ENCODE peak calls at places on chromosomes 6 and 20, in ten cellular contexts. M is MCF 10A; J is stimulated activated CD8-positive, alpha-beta memory T cell treated with anti-CD3 and anti-CD28 coated beads, Interleukin-4, amount 100 ng/mL, for 1 hour; F is activated CD8-positive, alpha-beta T cell treated with anti-CD3 and anti-CD28 coated beads for 36 hours; X is neuronal stem cell; O is G401; L is WTC11; P is substantia nigra; U is kidney tubule cell; K is HFF-Myc. T is an unnamed sample.

GRCh38 chr6:33076406-33076934 is 680 bp downstream of the HLA-DPB1 start:
- DNase-seq in M (no peak), J (no peak), F (no peak), X (no peak), O (peak; percentile 28), L (no peak), P (no peak), U (no peak), K (no peak), T (no peak)

GRCh38 chr6:3625980-3626533 is 125.5 kb downstream of the PXDC1 start:
- DNase-seq in M (no peak), J (no peak), F (no peak), X (no peak), O (no peak), L (no peak), P (no peak), U (no peak), K (no peak), T (no peak)

GRCh38 chr6:75210885-75211739 is 5.3 kb upstream of the COL12A1 start:
- DNase-seq in M (peak; percentile 80), J (peak; percentile 15), F (peak; percentile 66), X (peak; percentile 61), O (peak; percentile 74), L (no peak), P (no peak), U (peak; percentile 68), K (no peak), T (peak; percentile 22)

GRCh38 chr6:169986171-169986847 is 234.9 kb downstream of the ERMARD start:
- DNase-seq in M (no peak), J (no peak), F (no peak), X (no peak), O (no peak), L (no peak), P (no peak), U (no peak), K (no peak), T (no peak)

GRCh38 chr6:15560713-15561112 is 102.1 kb downstream of the DTNBP1 start:
- DNase-seq in M (no peak), J (no peak), F (no peak), X (no peak), O (no peak), L (no peak), P (no peak), U (no peak), K (no peak), T (no peak)

GRCh38 chr6:42049116-42049809 is 1.1 kb upstream of the TAF8 start:
- DNase-seq in M (no peak), J (no peak), F (peak; percentile 51), X (no peak), O (no peak), L (peak; percentile 23), P (no peak), U (no peak), K (no peak), T (no peak)

GRCh38 chr6:73803562-73804221 is 107.7 kb downstream of the CD109 start:
- DNase-seq in M (peak; percentile 80), J (no peak), F (peak; percentile 6), X (peak; percentile 44), O (peak; percentile 2), L (peak; percentile 68), P (no peak), U (peak; percentile 65), K (peak; percentile 63), T (peak; percentile 23)

GRCh38 chr6:41488392-41489129 is 57.6 kb upstream of the FOXP4 start:
- DNase-seq in M (no peak), J (no peak), F (no peak), X (peak; percentile 76), O (no peak), L (peak; percentile 57), P (no peak), U (peak; percentile 71), K (peak; percentile 87), T (peak; percentile 62)

GRCh38 chr6:41352396-41352795 is 17.0 kb downstream of the NCR2 start:
- DNase-seq in M (peak; percentile 20), J (no peak), F (no peak), X (no peak), O (no peak), L (no peak), P (no peak), U (no peak), K (no peak), T (no peak)

GRCh38 chr6:138580801-138581200 is 81.5 kb upstream of the NHSL1 start:
- DNase-seq in M (no peak), J (no peak), F (no peak), X (no peak), O (no peak), L (no peak), P (no peak), U (no peak), K (no peak), T (no peak)

GRCh38 chr6:140789466-140789865 is 1343.3 kb upstream of the GJE1 start:
- DNase-seq in M (no peak), J (no peak), F (no peak), X (no peak), O (no peak), L (no peak), P (no peak), U (no peak), K (no peak), T (no peak)

GRCh38 chr6:50602191-50602810 is 111.0 kb upstream of the TFAP2D start:
- DNase-seq in M (peak; percentile 50), J (no peak), F (no peak), X (peak; percentile 50), O (peak; percentile 42), L (no peak), P (no peak), U (peak; percentile 48), K (no peak), T (no peak)

GRCh38 chr6:28633445-28634215 is 107.9 kb downstream of the GPX5 start:
- DNase-seq in M (no peak), J (no peak), F (no peak), X (no peak), O (peak; percentile 52), L (peak; percentile 47), P (no peak), U (peak; percentile 32), K (no peak), T (no peak)

GRCh38 chr6:98823845-98824162 is 10.6 kb upstream of the POU3F2 start:
- DNase-seq in M (no peak), J (no peak), F (no peak), X (no peak), O (no peak), L (no peak), P (no peak), U (no peak), K (no peak), T (no peak)

GRCh38 chr6:32153252-32153834 is 598 bp upstream of the PPT2 start:
- DNase-seq in M (no peak), J (no peak), F (peak; percentile 28), X (no peak), O (no peak), L (peak; percentile 58), P (no peak), U (peak; percentile 29), K (no peak), T (no peak)

GRCh38 chr6:6758915-6759654 is 170.6 kb downstream of the LY86 start:
- DNase-seq in M (peak; percentile 53), J (no peak), F (peak; percentile 43), X (peak; percentile 84), O (peak; percentile 31), L (peak; percentile 80), P (no peak), U (peak; percentile 56), K (peak; percentile 48), T (no peak)

GRCh38 chr6:46421939-46422338 is 69.3 kb downstream of the RCAN2 start:
- DNase-seq in M (no peak), J (no peak), F (no peak), X (no peak), O (no peak), L (no peak), P (no peak), U (no peak), K (no peak), T (no peak)

GRCh38 chr20:31713312-31714049 is 9.2 kb downstream of the BCL2L1 start:
- DNase-seq in M (peak; percentile 91), J (no peak), F (no peak), X (no peak), O (no peak), L (no peak), P (no peak), U (peak; percentile 92), K (peak; percentile 79), T (peak; percentile 87)

GRCh38 chr20:37162674-37163073 is 16.5 kb upstream of the RPN2 start:
- DNase-seq in M (no peak), J (no peak), F (no peak), X (no peak), O (no peak), L (no peak), P (no peak), U (no peak), K (no peak), T (no peak)

GRCh38 chr6:4319992-4320683 is 184.8 kb upstream of the ECI2 start:
- DNase-seq in M (peak; percentile 62), J (no peak), F (no peak), X (no peak), O (peak; percentile 3), L (no peak), P (no peak), U (peak; percentile 6), K (peak; percentile 21), T (no peak)

GRCh38 chr6:155272353-155273222 is 8.8 kb downstream of the CLDN20 start:
- DNase-seq in M (no peak), J (no peak), F (no peak), X (no peak), O (no peak), L (no peak), P (no peak), U (no peak), K (no peak), T (no peak)

GRCh38 chr6:40540790-40541189 is 46.4 kb downstream of the LRFN2 start:
- DNase-seq in M (no peak), J (no peak), F (no peak), X (no peak), O (no peak), L (no peak), P (no peak), U (no peak), K (no peak), T (no peak)